ENCODE peak calls at places on chromosomes 11 and 22, in eight cellular contexts. X is amniotic epithelial cell, J is left ventricle myocardium superior, Y is hypothalamus, T is KBM-7, U is endodermal cell, I is aorta, S is GM23248. D is an unnamed sample.

GRCh38 chr22:27834364-27835185 is 33.0 kb upstream of the MN1 start:
- DNase-seq in X (peak; percentile 39), J (no peak), Y (no peak), T (no peak), U (no peak), I (no peak), S (no peak), D (no peak)

GRCh38 chr22:35615156-35615555 is 2.0 kb downstream of the MB start:
- DNase-seq in X (peak; percentile 52), J (no peak), Y (no peak), T (no peak), U (no peak), I (peak; percentile 24), S (peak; percentile 42), D (no peak)

GRCh38 chr22:44669725-44670027 is 32.3 kb upstream of the PRR5 start:
- DNase-seq in X (no peak), J (no peak), Y (no peak), T (peak; percentile 54), U (peak; percentile 76), I (peak; percentile 48), S (peak; percentile 71), D (peak; percentile 75)

GRCh38 chr11:128691802-128692749 is 1.8 kb upstream of the FLI1 start:
- DNase-seq in X (no peak), J (peak; percentile 32), Y (no peak), T (peak; percentile 57), U (peak; percentile 79), I (no peak), S (peak; percentile 32), D (no peak)

GRCh38 chr22:27820896-27821866 is 19.6 kb upstream of the MN1 start:
- DNase-seq in X (no peak), J (no peak), Y (no peak), T (no peak), U (no peak), I (peak; percentile 30), S (peak; percentile 28), D (no peak)

GRCh38 chr11:78929092-78929905 is 354.6 kb upstream of the NARS2 start:
- DNase-seq in X (no peak), J (no peak), Y (no peak), T (no peak), U (peak; percentile 80), I (no peak), S (no peak), D (no peak)

GRCh38 chr22:19990188-19990587 is 26.4 kb downstream of the ARVCF start:
- DNase-seq in X (no peak), J (peak; percentile 16), Y (no peak), T (no peak), U (no peak), I (no peak), S (no peak), D (no peak)

GRCh38 chr11:27699242-27699925 is 871 bp downstream of the BDNF start:
- DNase-seq in X (peak; percentile 63), J (no peak), Y (no peak), T (no peak), U (peak; percentile 81), I (no peak), S (peak; percentile 61), D (no peak)

GRCh38 chr22:17586831-17587440 is 23.6 kb downstream of the SLC25A18 start:
- DNase-seq in X (no peak), J (no peak), Y (no peak), T (no peak), U (no peak), I (no peak), S (no peak), D (no peak)

GRCh38 chr22:44142421-44143116 is 38.2 kb upstream of the PARVG start:
- DNase-seq in X (no peak), J (no peak), Y (no peak), T (no peak), U (no peak), I (no peak), S (no peak), D (no peak)

GRCh38 chr22:37631448-37632173 is 7.9 kb upstream of the SH3BP1 start:
- DNase-seq in X (no peak), J (no peak), Y (no peak), T (no peak), U (no peak), I (no peak), S (no peak), D (no peak)